ENCODE peak calls at places on chromosomes 4 and X, in nine cellular contexts. E is T-cell; T is body of pancreas; P is left colon; Y is hippocampal formation; L is Calu3; N is CD8-positive, alpha-beta T cell; C is NCI-H1105; R is WERI-Rb-1. F is an unnamed sample.

GRCh38 chr4:95165926-95166524 is 382.7 kb downstream of the UNC5C start:
- DNase-seq in E (no peak), T (peak), P (no peak), Y (no peak), L (peak), N (no peak), C (peak), R (peak), F (no peak)

GRCh38 chr4:15696866-15697265 is 6.0 kb upstream of the BST1 start:
- DNase-seq in E (no peak), T (no peak), P (no peak), Y (no peak), L (no peak), N (no peak), C (no peak), R (no peak), F (no peak)

GRCh38 chr4:184845367-184846011 is 19.7 kb upstream of the ACSL1 start:
- DNase-seq in E (no peak), T (no peak), P (no peak), Y (no peak), L (peak), N (no peak), C (no peak), R (no peak), F (no peak)

GRCh38 chrX:120090208-120090607 is 12.7 kb upstream of the RHOXF2B start:
- DNase-seq in E (no peak), T (no peak), P (no peak), Y (no peak), L (no peak), N (no peak), C (no peak), R (no peak), F (no peak)

GRCh38 chrX:26783512-26784225 is 567.7 kb downstream of the MAGEB5 start:
- DNase-seq in E (no peak), T (peak), P (no peak), Y (no peak), L (peak), N (no peak), C (no peak), R (peak), F (no peak)

GRCh38 chr4:71689822-71690221 is 94.1 kb downstream of the GC start:
- DNase-seq in E (no peak), T (no peak), P (no peak), Y (no peak), L (no peak), N (no peak), C (no peak), R (no peak), F (no peak)

GRCh38 chrX:53093177-53093655 is 726 bp upstream of the KANTR start:
- DNase-seq in E (peak), T (peak), P (peak), Y (peak), L (peak), N (peak), C (peak), R (peak), F (no peak)

GRCh38 chr4:16721618-16722291 is 176.7 kb downstream of the LDB2 start:
- DNase-seq in E (no peak), T (no peak), P (no peak), Y (no peak), L (no peak), N (no peak), C (no peak), R (no peak), F (no peak)

GRCh38 chr4:178148106-178148505 is 705.9 kb upstream of the AGA start:
- DNase-seq in E (no peak), T (no peak), P (no peak), Y (no peak), L (no peak), N (no peak), C (no peak), R (no peak), F (no peak)

GRCh38 chr4:61336488-61336887 is 136.4 kb downstream of the ADGRL3 start:
- DNase-seq in E (no peak), T (no peak), P (no peak), Y (peak), L (no peak), N (no peak), C (no peak), R (no peak), F (no peak)

GRCh38 chr4:103802766-103803165 is 83.0 kb upstream of the TACR3 start:
- DNase-seq in E (no peak), T (no peak), P (no peak), Y (no peak), L (no peak), N (no peak), C (no peak), R (no peak), F (no peak)

GRCh38 chrX:56728321-56728720 is 722 bp upstream of the NBDY start:
- DNase-seq in E (no peak), T (no peak), P (no peak), Y (no peak), L (no peak), N (no peak), C (no peak), R (no peak), F (no peak)

GRCh38 chrX:139106111-139106510 is 394.6 kb upstream of the FGF13 start:
- DNase-seq in E (no peak), T (no peak), P (no peak), Y (no peak), L (no peak), N (no peak), C (no peak), R (no peak), F (no peak)

GRCh38 chrX:132900631-132901030 is 57.8 kb downstream of the HS6ST2 start:
- DNase-seq in E (no peak), T (no peak), P (no peak), Y (no peak), L (no peak), N (no peak), C (no peak), R (no peak), F (no peak)

GRCh38 chr4:112316333-112316732 is 19.2 kb downstream of the ALPK1 start:
- DNase-seq in E (no peak), T (no peak), P (no peak), Y (no peak), L (no peak), N (no peak), C (no peak), R (no peak), F (no peak)

GRCh38 chrX:132908891-132909290 is 49.5 kb downstream of the HS6ST2 start:
- DNase-seq in E (no peak), T (no peak), P (no peak), Y (no peak), L (no peak), N (no peak), C (no peak), R (no peak), F (no peak)

GRCh38 chr4:24657768-24658617 is 73.6 kb upstream of the DHX15 start:
- DNase-seq in E (no peak), T (peak), P (peak), Y (peak), L (peak), N (no peak), C (no peak), R (no peak), F (no peak)

GRCh38 chr4:2723751-2724150 is 32.4 kb downstream of the TNIP2 start:
- DNase-seq in E (no peak), T (no peak), P (peak), Y (no peak), L (no peak), N (no peak), C (no peak), R (no peak), F (no peak)

GRCh38 chr4:15188581-15189539 is 186.6 kb downstream of the CPEB2 start:
- DNase-seq in E (no peak), T (no peak), P (no peak), Y (no peak), L (no peak), N (no peak), C (no peak), R (no peak), F (no peak)

GRCh38 chr4:99949034-99949998 is 759 bp downstream of the H2AZ1 start:
- DNase-seq in E (peak), T (peak), P (peak), Y (peak), L (peak), N (peak), C (peak), R (peak), F (peak)

GRCh38 chr4:16764622-16765021 is 133.8 kb downstream of the LDB2 start:
- DNase-seq in E (no peak), T (no peak), P (no peak), Y (no peak), L (no peak), N (no peak), C (no peak), R (peak), F (no peak)

GRCh38 chr4:113639311-113639710 is 122.2 kb downstream of the CAMK2D start:
- DNase-seq in E (no peak), T (no peak), P (peak), Y (peak), L (no peak), N (no peak), C (no peak), R (no peak), F (no peak)

GRCh38 chr4:148166132-148166531 is 276.1 kb downstream of the NR3C2 start:
- DNase-seq in E (no peak), T (no peak), P (no peak), Y (no peak), L (no peak), N (no peak), C (no peak), R (no peak), F (no peak)

GRCh38 chr4:4195354-4195753 is 31.4 kb downstream of the OTOP1 start:
- DNase-seq in E (no peak), T (no peak), P (no peak), Y (no peak), L (no peak), N (no peak), C (no peak), R (no peak), F (no peak)

GRCh38 chrX:151402719-151403390 is 5.8 kb downstream of the VMA21 start:
- DNase-seq in E (no peak), T (peak), P (no peak), Y (no peak), L (no peak), N (no peak), C (peak), R (no peak), F (no peak)

GRCh38 chr4:170772429-170772828 is 682.7 kb upstream of the AADAT start:
- DNase-seq in E (no peak), T (no peak), P (no peak), Y (no peak), L (no peak), N (no peak), C (no peak), R (no peak), F (no peak)

GRCh38 chrX:82734140-82734539 is 774.0 kb upstream of the POU3F4 start:
- DNase-seq in E (no peak), T (no peak), P (no peak), Y (no peak), L (no peak), N (no peak), C (no peak), R (no peak), F (no peak)

GRCh38 chr4:176635372-176636261 is 157.1 kb downstream of the VEGFC start:
- DNase-seq in E (no peak), T (no peak), P (no peak), Y (no peak), L (no peak), N (no peak), C (no peak), R (no peak), F (no peak)

GRCh38 chr4:72677265-72677664 is 108.2 kb upstream of the ADAMTS3 start:
- DNase-seq in E (no peak), T (peak), P (no peak), Y (no peak), L (no peak), N (no peak), C (no peak), R (no peak), F (no peak)

GRCh38 chr4:141669501-141669900 is 33.1 kb downstream of the IL15 start:
- DNase-seq in E (no peak), T (no peak), P (no peak), Y (no peak), L (no peak), N (no peak), C (no peak), R (no peak), F (no peak)

GRCh38 chr4:95505801-95506200 is 43.0 kb downstream of the UNC5C start:
- DNase-seq in E (no peak), T (no peak), P (no peak), Y (no peak), L (no peak), N (no peak), C (no peak), R (no peak), F (no peak)

GRCh38 chr4:113811329-113811728 is 49.8 kb upstream of the CAMK2D start:
- DNase-seq in E (no peak), T (no peak), P (no peak), Y (no peak), L (no peak), N (no peak), C (no peak), R (no peak), F (no peak)

GRCh38 chr4:44760142-44760898 is 34.0 kb upstream of the GNPDA2 start:
- DNase-seq in E (no peak), T (no peak), P (no peak), Y (no peak), L (peak), N (no peak), C (peak), R (peak), F (no peak)

GRCh38 chr4:60683357-60683756 is 516.8 kb upstream of the ADGRL3 start:
- DNase-seq in E (no peak), T (no peak), P (no peak), Y (no peak), L (no peak), N (no peak), C (no peak), R (no peak), F (no peak)